ENCODE peak calls at places on chromosome 19, in eight cellular contexts. T is breast epithelium; F is HTR-8/SVneo; D is cardiac muscle cell; H is activated T-helper 1 cell treated with anti-CD3 and anti-CD28 coated beads, Interleukin-2, amount 50 U/mL, for 16 hours; Q is heart left ventricle; X is upper lobe of right lung; J is AG20443. Y is an unnamed sample.

GRCh38 chr19:6446452-6446851 is 12.9 kb upstream of the SLC25A41 start:
- DNase-seq in T (no peak), F (no peak), D (no peak), H (no peak), Q (no peak), X (no peak), J (no peak), Y (no peak)

GRCh38 chr19:10389863-10390262 is 9.5 kb upstream of the TYK2 start:
- DNase-seq in T (no peak), F (no peak), D (no peak), H (no peak), Q (no peak), X (no peak), J (no peak), Y (peak)

GRCh38 chr19:392375-392970 is 16.5 kb downstream of the C2CD4C start:
- DNase-seq in T (no peak), F (no peak), D (no peak), H (no peak), Q (no peak), X (peak), J (no peak), Y (no peak)

GRCh38 chr19:43755256-43755801 is 567 bp upstream of the SMG9 start:
- DNase-seq in T (peak), F (no peak), D (peak), H (peak), Q (peak), X (peak), J (peak), Y (peak)

GRCh38 chr19:21568816-21569496 is 63.6 kb downstream of the ZNF429 start:
- DNase-seq in T (peak), F (no peak), D (peak), H (peak), Q (peak), X (peak), J (peak), Y (peak)

GRCh38 chr19:13132471-13133166 is 14.6 kb downstream of the NACC1 start:
- DNase-seq in T (no peak), F (peak), D (peak), H (no peak), Q (no peak), X (no peak), J (peak), Y (peak)

GRCh38 chr19:10719466-10719961 is 1.6 kb downstream of the DNM2 start:
- DNase-seq in T (no peak), F (no peak), D (no peak), H (no peak), Q (no peak), X (no peak), J (no peak), Y (peak)

GRCh38 chr19:16435238-16435911 is 36.4 kb downstream of the EPS15L1 start:
- DNase-seq in T (peak), F (peak), D (peak), H (no peak), Q (peak), X (no peak), J (peak), Y (no peak)

GRCh38 chr19:2261438-2262172 is 5.4 kb upstream of the JSRP1 start:
- DNase-seq in T (no peak), F (no peak), D (peak), H (no peak), Q (no peak), X (peak), J (no peak), Y (peak)

GRCh38 chr19:27775395-27775794 is 1437.6 kb downstream of the UQCRFS1 start:
- DNase-seq in T (no peak), F (no peak), D (no peak), H (no peak), Q (no peak), X (no peak), J (no peak), Y (no peak)

GRCh38 chr19:407501-408440 is 1.2 kb downstream of the C2CD4C start:
- DNase-seq in T (no peak), F (no peak), D (no peak), H (no peak), Q (no peak), X (peak), J (no peak), Y (no peak)

GRCh38 chr19:41870401-41870873 is 6.6 kb upstream of the CD79A start:
- DNase-seq in T (no peak), F (no peak), D (peak), H (no peak), Q (no peak), X (no peak), J (peak), Y (no peak)

GRCh38 chr19:15251010-15251748 is 18.9 kb upstream of the EPHX3 start:
- DNase-seq in T (no peak), F (no peak), D (peak), H (no peak), Q (peak), X (no peak), J (peak), Y (no peak)

GRCh38 chr19:35764432-35765315 is 6.7 kb downstream of the PROSER3 start:
- DNase-seq in T (no peak), F (no peak), D (no peak), H (no peak), Q (no peak), X (no peak), J (no peak), Y (no peak)

GRCh38 chr19:17580470-17581000 is 25.1 kb downstream of the COLGALT1 start:
- DNase-seq in T (no peak), F (no peak), D (no peak), H (no peak), Q (no peak), X (no peak), J (peak), Y (no peak)

GRCh38 chr19:37943480-37943879 is 36.5 kb downstream of the SIPA1L3 start:
- DNase-seq in T (no peak), F (no peak), D (no peak), H (no peak), Q (no peak), X (peak), J (no peak), Y (peak)

GRCh38 chr19:40588110-40588854 is 11.6 kb downstream of the SHKBP1 start:
- DNase-seq in T (no peak), F (peak), D (peak), H (no peak), Q (no peak), X (no peak), J (peak), Y (no peak)

GRCh38 chr19:58033741-58034475 is at the start of gene ZSCAN1:
- DNase-seq in T (peak), F (peak), D (peak), H (no peak), Q (peak), X (no peak), J (peak), Y (peak)

GRCh38 chr19:47057328-47057727 is 8.9 kb upstream of the TMEM160 start:
- DNase-seq in T (no peak), F (peak), D (peak), H (no peak), Q (no peak), X (no peak), J (no peak), Y (peak)

GRCh38 chr19:47765522-47766358 is 12.8 kb upstream of the SELENOW start:
- DNase-seq in T (no peak), F (peak), D (peak), H (no peak), Q (peak), X (peak), J (peak), Y (peak)

GRCh38 chr19:5356428-5356827 is 15.8 kb upstream of the PTPRS start:
- DNase-seq in T (no peak), F (no peak), D (no peak), H (no peak), Q (no peak), X (no peak), J (no peak), Y (no peak)

GRCh38 chr19:35168261-35168660 is 13.7 kb downstream of the FXYD5 start:
- DNase-seq in T (peak), F (no peak), D (no peak), H (no peak), Q (peak), X (peak), J (peak), Y (no peak)

GRCh38 chr19:49875801-49876421 is 1.2 kb downstream of the AKT1S1 start:
- DNase-seq in T (no peak), F (peak), D (peak), H (peak), Q (peak), X (peak), J (no peak), Y (peak)

GRCh38 chr19:17468302-17469091 is 1.8 kb upstream of the SLC27A1 start:
- DNase-seq in T (peak), F (no peak), D (peak), H (no peak), Q (peak), X (peak), J (peak), Y (no peak)

GRCh38 chr19:15337202-15337601 is 4.9 kb upstream of the BRD4 start:
- DNase-seq in T (no peak), F (no peak), D (peak), H (no peak), Q (no peak), X (no peak), J (peak), Y (no peak)

GRCh38 chr19:39196860-39197562 is at the start of gene NCCRP1:
- DNase-seq in T (no peak), F (no peak), D (no peak), H (no peak), Q (no peak), X (no peak), J (no peak), Y (no peak)

GRCh38 chr19:18419195-18419698 is at the start of gene SSBP4:
- DNase-seq in T (no peak), F (peak), D (peak), H (peak), Q (peak), X (peak), J (peak), Y (peak)

Y was measured in OCI-M1.